ENCODE peak calls at places on chromosomes 4 and X, in nine cellular contexts. One of them, this sample, is unnamed.

GRCh38 chrX:153670748-153671588 is 2.6 kb downstream of the PNCK start:
- DNase-seq in fibroblast of mammary gland: no peak
- DNase-seq in gastrocnemius medialis: no peak
- DNase-seq in lower leg skin: no peak
- DNase-seq in cardiac fibroblast: no peak
- DNase-seq in activated B cell treated with CpG ODN at 0.5 μM for 24 hours: no peak
- DNase-seq in astrocyte of the spinal cord: no peak
- DNase-seq in pancreas: no peak
- DNase-seq in HFFc6: no peak
- DNase-seq in this sample: peak

GRCh38 chr4:158319880-158320279 is 109.6 kb downstream of the TMEM144 start:
- DNase-seq in HFFc6: no peak
- DNase-seq in activated B cell treated with CpG ODN at 0.5 μM for 24 hours: no peak
- DNase-seq in pancreas: no peak
- DNase-seq in lower leg skin: no peak
- DNase-seq in gastrocnemius medialis: no peak
- DNase-seq in fibroblast of mammary gland: no peak
- DNase-seq in astrocyte of the spinal cord: no peak
- DNase-seq in cardiac fibroblast: no peak
- DNase-seq in this sample: no peak

GRCh38 chr4:84938316-84938715 is 28.2 kb downstream of the WDFY3 start:
- DNase-seq in fibroblast of mammary gland: peak
- DNase-seq in HFFc6: peak
- DNase-seq in lower leg skin: no peak
- DNase-seq in activated B cell treated with CpG ODN at 0.5 μM for 24 hours: no peak
- DNase-seq in gastrocnemius medialis: no peak
- DNase-seq in pancreas: no peak
- DNase-seq in cardiac fibroblast: peak
- DNase-seq in astrocyte of the spinal cord: peak
- DNase-seq in this sample: no peak

GRCh38 chr4:15779336-15779735 is 1.2 kb downstream of the CD38 start:
- DNase-seq in cardiac fibroblast: peak
- DNase-seq in fibroblast of mammary gland: peak
- DNase-seq in gastrocnemius medialis: peak
- DNase-seq in HFFc6: no peak
- DNase-seq in astrocyte of the spinal cord: peak
- DNase-seq in pancreas: peak
- DNase-seq in lower leg skin: peak
- DNase-seq in activated B cell treated with CpG ODN at 0.5 μM for 24 hours: no peak
- DNase-seq in this sample: no peak

GRCh38 chrX:10906861-10907260 is 204.3 kb upstream of the HCCS start:
- DNase-seq in cardiac fibroblast: no peak
- DNase-seq in gastrocnemius medialis: no peak
- DNase-seq in pancreas: no peak
- DNase-seq in fibroblast of mammary gland: peak
- DNase-seq in activated B cell treated with CpG ODN at 0.5 μM for 24 hours: no peak
- DNase-seq in astrocyte of the spinal cord: no peak
- DNase-seq in HFFc6: peak
- DNase-seq in lower leg skin: no peak
- DNase-seq in this sample: no peak

GRCh38 chrX:155333701-155334100 is 713 bp downstream of the CLIC2 start:
- DNase-seq in astrocyte of the spinal cord: no peak
- DNase-seq in cardiac fibroblast: no peak
- DNase-seq in gastrocnemius medialis: no peak
- DNase-seq in HFFc6: no peak
- DNase-seq in fibroblast of mammary gland: no peak
- DNase-seq in activated B cell treated with CpG ODN at 0.5 μM for 24 hours: no peak
- DNase-seq in lower leg skin: no peak
- DNase-seq in pancreas: no peak
- DNase-seq in this sample: no peak

GRCh38 chr4:41432889-41433288 is 105.1 kb upstream of the LIMCH1 start:
- DNase-seq in activated B cell treated with CpG ODN at 0.5 μM for 24 hours: no peak
- DNase-seq in astrocyte of the spinal cord: peak
- DNase-seq in HFFc6: peak
- DNase-seq in gastrocnemius medialis: no peak
- DNase-seq in pancreas: no peak
- DNase-seq in cardiac fibroblast: peak
- DNase-seq in lower leg skin: no peak
- DNase-seq in fibroblast of mammary gland: peak
- DNase-seq in this sample: no peak

GRCh38 chr4:4659871-4660651 is 118.2 kb upstream of the STX18 start:
- DNase-seq in lower leg skin: no peak
- DNase-seq in gastrocnemius medialis: no peak
- DNase-seq in cardiac fibroblast: peak
- DNase-seq in fibroblast of mammary gland: peak
- DNase-seq in activated B cell treated with CpG ODN at 0.5 μM for 24 hours: no peak
- DNase-seq in pancreas: no peak
- DNase-seq in HFFc6: peak
- DNase-seq in astrocyte of the spinal cord: peak
- DNase-seq in this sample: no peak

GRCh38 chrX:63657821-63658220 is 127.2 kb downstream of the ARHGEF9 start:
- DNase-seq in astrocyte of the spinal cord: peak
- DNase-seq in fibroblast of mammary gland: peak
- DNase-seq in gastrocnemius medialis: no peak
- DNase-seq in pancreas: peak
- DNase-seq in cardiac fibroblast: peak
- DNase-seq in activated B cell treated with CpG ODN at 0.5 μM for 24 hours: no peak
- DNase-seq in lower leg skin: peak
- DNase-seq in HFFc6: peak
- DNase-seq in this sample: no peak

GRCh38 chr4:139656614-139657486 is 8.8 kb upstream of the MGST2 start:
- DNase-seq in lower leg skin: peak
- DNase-seq in fibroblast of mammary gland: peak
- DNase-seq in pancreas: peak
- DNase-seq in HFFc6: peak
- DNase-seq in activated B cell treated with CpG ODN at 0.5 μM for 24 hours: no peak
- DNase-seq in astrocyte of the spinal cord: peak
- DNase-seq in gastrocnemius medialis: no peak
- DNase-seq in cardiac fibroblast: peak
- DNase-seq in this sample: peak

GRCh38 chr4:26330946-26331345 is 10.1 kb downstream of the RBPJ start:
- DNase-seq in activated B cell treated with CpG ODN at 0.5 μM for 24 hours: no peak
- DNase-seq in lower leg skin: no peak
- DNase-seq in cardiac fibroblast: no peak
- DNase-seq in gastrocnemius medialis: no peak
- DNase-seq in HFFc6: no peak
- DNase-seq in astrocyte of the spinal cord: no peak
- DNase-seq in fibroblast of mammary gland: no peak
- DNase-seq in pancreas: no peak
- DNase-seq in this sample: no peak

GRCh38 chr4:123622572-123622971 is 226.0 kb downstream of the SPRY1 start:
- DNase-seq in cardiac fibroblast: no peak
- DNase-seq in fibroblast of mammary gland: no peak
- DNase-seq in gastrocnemius medialis: no peak
- DNase-seq in astrocyte of the spinal cord: no peak
- DNase-seq in HFFc6: no peak
- DNase-seq in pancreas: no peak
- DNase-seq in activated B cell treated with CpG ODN at 0.5 μM for 24 hours: no peak
- DNase-seq in lower leg skin: no peak
- DNase-seq in this sample: no peak

GRCh38 chr4:82903737-82904136 is 3.2 kb downstream of the THAP9 start:
- DNase-seq in pancreas: no peak
- DNase-seq in lower leg skin: no peak
- DNase-seq in fibroblast of mammary gland: no peak
- DNase-seq in astrocyte of the spinal cord: no peak
- DNase-seq in cardiac fibroblast: no peak
- DNase-seq in activated B cell treated with CpG ODN at 0.5 μM for 24 hours: no peak
- DNase-seq in gastrocnemius medialis: no peak
- DNase-seq in HFFc6: no peak
- DNase-seq in this sample: no peak

GRCh38 chr4:41656572-41657301 is 91.8 kb downstream of the PHOX2B start:
- DNase-seq in fibroblast of mammary gland: no peak
- DNase-seq in astrocyte of the spinal cord: no peak
- DNase-seq in lower leg skin: no peak
- DNase-seq in pancreas: no peak
- DNase-seq in activated B cell treated with CpG ODN at 0.5 μM for 24 hours: no peak
- DNase-seq in HFFc6: no peak
- DNase-seq in cardiac fibroblast: no peak
- DNase-seq in gastrocnemius medialis: peak
- DNase-seq in this sample: no peak

GRCh38 chrX:53445977-53446376 is 11.8 kb upstream of the HSD17B10 start:
- DNase-seq in cardiac fibroblast: peak
- DNase-seq in astrocyte of the spinal cord: peak
- DNase-seq in pancreas: no peak
- DNase-seq in activated B cell treated with CpG ODN at 0.5 μM for 24 hours: no peak
- DNase-seq in fibroblast of mammary gland: peak
- DNase-seq in lower leg skin: no peak
- DNase-seq in HFFc6: no peak
- DNase-seq in gastrocnemius medialis: no peak
- DNase-seq in this sample: no peak

GRCh38 chr4:185115827-185116232 is 27.2 kb upstream of the SLC25A4 start:
- DNase-seq in activated B cell treated with CpG ODN at 0.5 μM for 24 hours: no peak
- DNase-seq in astrocyte of the spinal cord: peak
- DNase-seq in lower leg skin: no peak
- DNase-seq in cardiac fibroblast: peak
- DNase-seq in fibroblast of mammary gland: peak
- DNase-seq in gastrocnemius medialis: peak
- DNase-seq in HFFc6: peak
- DNase-seq in pancreas: peak
- DNase-seq in this sample: peak

GRCh38 chrX:11135483-11136185 is 24.5 kb downstream of the HCCS start:
- DNase-seq in astrocyte of the spinal cord: no peak
- DNase-seq in lower leg skin: no peak
- DNase-seq in HFFc6: no peak
- DNase-seq in gastrocnemius medialis: no peak
- DNase-seq in cardiac fibroblast: peak
- DNase-seq in fibroblast of mammary gland: no peak
- DNase-seq in pancreas: no peak
- DNase-seq in activated B cell treated with CpG ODN at 0.5 μM for 24 hours: no peak
- DNase-seq in this sample: no peak

GRCh38 chr4:81715335-81715734 is 243.6 kb upstream of the RASGEF1B start:
- DNase-seq in astrocyte of the spinal cord: no peak
- DNase-seq in gastrocnemius medialis: no peak
- DNase-seq in HFFc6: no peak
- DNase-seq in lower leg skin: no peak
- DNase-seq in pancreas: no peak
- DNase-seq in fibroblast of mammary gland: no peak
- DNase-seq in activated B cell treated with CpG ODN at 0.5 μM for 24 hours: no peak
- DNase-seq in cardiac fibroblast: no peak
- DNase-seq in this sample: no peak

GRCh38 chr4:115113382-115114106 is at the start of gene NDST4:
- DNase-seq in lower leg skin: no peak
- DNase-seq in gastrocnemius medialis: no peak
- DNase-seq in HFFc6: no peak
- DNase-seq in astrocyte of the spinal cord: peak
- DNase-seq in fibroblast of mammary gland: peak
- DNase-seq in activated B cell treated with CpG ODN at 0.5 μM for 24 hours: no peak
- DNase-seq in cardiac fibroblast: peak
- DNase-seq in pancreas: peak
- DNase-seq in this sample: no peak
- TF ChIP-seq CTCF in lower leg skin: no peak
- TF ChIP-seq CTCF in gastrocnemius medialis: no peak
- TF ChIP-seq CTCF in HFFc6: no peak
- TF ChIP-seq CTCF in astrocyte of the spinal cord: no peak
- TF ChIP-seq CTCF in fibroblast of mammary gland: no peak
- TF ChIP-seq CTCF in activated B cell treated with CpG ODN at 0.5 μM for 24 hours: no peak
- TF ChIP-seq CTCF in cardiac fibroblast: no peak
- TF ChIP-seq CTCF in pancreas: no peak
- TF ChIP-seq CTCF in this sample: no peak

GRCh38 chrX:41275661-41276609 is 58.0 kb upstream of the DDX3X start:
- DNase-seq in lower leg skin: peak
- DNase-seq in gastrocnemius medialis: peak
- DNase-seq in astrocyte of the spinal cord: peak
- DNase-seq in fibroblast of mammary gland: peak
- DNase-seq in cardiac fibroblast: peak
- DNase-seq in pancreas: peak
- DNase-seq in HFFc6: peak
- DNase-seq in activated B cell treated with CpG ODN at 0.5 μM for 24 hours: peak
- DNase-seq in this sample: peak
- TF ChIP-seq CTCF in lower leg skin: no peak
- TF ChIP-seq CTCF in gastrocnemius medialis: peak
- TF ChIP-seq CTCF in astrocyte of the spinal cord: peak
- TF ChIP-seq CTCF in fibroblast of mammary gland: peak
- TF ChIP-seq CTCF in cardiac fibroblast: peak
- TF ChIP-seq CTCF in pancreas: peak
- TF ChIP-seq CTCF in HFFc6: peak
- TF ChIP-seq CTCF in activated B cell treated with CpG ODN at 0.5 μM for 24 hours: no peak
- TF ChIP-seq CTCF in this sample: no peak

DNA sequence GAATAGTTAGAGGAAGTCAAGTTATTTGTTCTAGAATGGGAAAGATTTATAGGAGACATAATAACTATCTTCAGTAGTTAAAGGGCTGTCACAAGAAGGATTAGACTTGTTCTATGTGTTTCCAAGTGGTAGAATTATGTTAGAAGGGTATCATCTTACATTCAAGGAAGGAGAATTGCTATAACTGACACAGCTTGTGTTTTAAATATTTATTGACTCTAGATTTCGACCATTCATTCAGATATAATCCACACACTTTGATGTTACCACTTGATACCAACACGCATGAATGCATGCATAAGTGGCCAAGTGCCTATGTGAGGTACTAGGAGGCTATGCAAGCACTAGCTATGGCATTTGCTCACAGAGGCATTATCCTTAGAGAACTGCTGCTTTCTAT is 122.7 kb downstream of the CCNB3 start:
- DNase-seq in gastrocnemius medialis: no peak
- DNase-seq in pancreas: no peak
- DNase-seq in activated B cell treated with CpG ODN at 0.5 μM for 24 hours: no peak
- DNase-seq in HFFc6: no peak
- DNase-seq in cardiac fibroblast: no peak
- DNase-seq in lower leg skin: no peak
- DNase-seq in fibroblast of mammary gland: no peak
- DNase-seq in astrocyte of the spinal cord: no peak
- DNase-seq in this sample: no peak
- TF ChIP-seq CTCF in gastrocnemius medialis: no peak
- TF ChIP-seq CTCF in pancreas: no peak
- TF ChIP-seq CTCF in activated B cell treated with CpG ODN at 0.5 μM for 24 hours: no peak
- TF ChIP-seq CTCF in HFFc6: no peak
- TF ChIP-seq CTCF in cardiac fibroblast: no peak
- TF ChIP-seq CTCF in lower leg skin: no peak
- TF ChIP-seq CTCF in fibroblast of mammary gland: no peak
- TF ChIP-seq CTCF in astrocyte of the spinal cord: no peak
- TF ChIP-seq CTCF in this sample: no peak

DNA sequence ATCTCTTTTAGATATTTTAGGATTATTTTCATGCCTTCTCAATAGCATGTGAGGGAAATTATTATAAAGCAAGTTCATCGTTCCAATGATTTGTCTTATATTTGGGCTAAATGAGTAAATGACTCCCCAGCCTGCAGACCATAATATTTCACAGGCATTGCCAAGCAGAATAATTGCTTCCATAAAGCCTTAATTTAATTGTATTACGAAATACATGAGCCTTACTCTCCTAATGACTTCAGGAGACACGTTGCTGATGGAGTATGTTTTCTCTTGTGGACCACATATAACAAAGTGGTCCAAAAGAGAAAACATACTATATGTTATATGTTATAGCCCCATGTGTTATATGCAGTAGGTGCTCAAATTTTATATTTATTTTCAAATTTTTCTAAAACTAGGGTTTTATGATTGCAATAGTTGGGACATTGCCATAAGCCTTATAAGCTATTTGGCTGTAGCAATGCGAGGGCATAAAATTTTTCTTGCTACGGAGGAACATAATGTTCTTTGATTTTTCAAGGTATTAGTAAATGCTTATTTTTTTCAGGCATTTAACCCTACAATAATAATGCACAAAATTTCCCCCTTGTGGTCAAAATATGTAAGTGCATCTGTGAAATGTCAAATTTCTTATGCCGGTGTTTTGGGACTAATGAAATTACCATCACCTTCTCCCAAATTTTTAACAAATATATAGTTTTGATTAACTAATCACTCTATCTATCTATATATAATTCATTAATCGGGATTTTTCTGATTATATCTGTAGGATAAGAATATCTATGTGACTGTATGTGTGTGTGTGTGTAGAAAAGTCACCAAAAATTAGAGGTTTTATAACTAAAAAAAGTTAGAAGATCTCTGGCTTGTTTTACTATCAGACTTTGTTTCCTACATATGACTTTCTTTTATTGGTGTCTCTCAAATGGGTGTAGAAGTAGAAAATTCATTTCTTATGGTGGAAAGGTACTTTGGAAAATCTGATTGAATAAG is 26.4 kb upstream of the TMPRSS11D start:
- DNase-seq in gastrocnemius medialis: no peak
- DNase-seq in HFFc6: peak
- DNase-seq in pancreas: no peak
- DNase-seq in lower leg skin: no peak
- DNase-seq in fibroblast of mammary gland: peak
- DNase-seq in cardiac fibroblast: peak
- DNase-seq in astrocyte of the spinal cord: peak
- DNase-seq in activated B cell treated with CpG ODN at 0.5 μM for 24 hours: no peak
- DNase-seq in this sample: no peak
- TF ChIP-seq CTCF in gastrocnemius medialis: no peak
- TF ChIP-seq CTCF in HFFc6: peak
- TF ChIP-seq CTCF in pancreas: peak
- TF ChIP-seq CTCF in lower leg skin: no peak
- TF ChIP-seq CTCF in fibroblast of mammary gland: peak
- TF ChIP-seq CTCF in cardiac fibroblast: peak
- TF ChIP-seq CTCF in astrocyte of the spinal cord: peak
- TF ChIP-seq CTCF in activated B cell treated with CpG ODN at 0.5 μM for 24 hours: peak
- TF ChIP-seq CTCF in this sample: peak

This sample was measured in mesothelial cell of epicardium.